ENCODE peak calls at places on chromosomes 12 and 14, in nine cellular contexts. One of them, this sample, is unnamed.

GRCh38 chr12:52270541-52271070 is 3.8 kb upstream of the KRT86 start:
- DNase-seq in H4: no peak
- DNase-seq in T-helper 22 cell: no peak
- DNase-seq in ELR: no peak
- DNase-seq in EL: no peak
- DNase-seq in central memory CD8-positive, alpha-beta T cell: no peak
- DNase-seq in activated CD4-positive, alpha-beta T cell treated with anti-CD3 and anti-CD28 coated beads, Interleukin-2, amount 10 ng/mL, durations not matched to agents 7 days and 5 days: no peak
- DNase-seq in mucosa of descending colon: no peak
- DNase-seq in uterus: no peak
- DNase-seq in this sample: no peak

GRCh38 chr12:115632323-115632722 is 645.2 kb downstream of the MED13L start:
- DNase-seq in T-helper 22 cell: no peak
- DNase-seq in central memory CD8-positive, alpha-beta T cell: no peak
- DNase-seq in ELR: peak; percentile 24
- DNase-seq in activated CD4-positive, alpha-beta T cell treated with anti-CD3 and anti-CD28 coated beads, Interleukin-2, amount 10 ng/mL, durations not matched to agents 7 days and 5 days: no peak
- DNase-seq in EL: no peak
- DNase-seq in uterus: no peak
- DNase-seq in mucosa of descending colon: no peak
- DNase-seq in H4: no peak
- DNase-seq in this sample: no peak

GRCh38 chr12:50979369-50980052 is 27.2 kb downstream of the HIGD1C start:
- DNase-seq in uterus: no peak
- DNase-seq in EL: no peak
- DNase-seq in activated CD4-positive, alpha-beta T cell treated with anti-CD3 and anti-CD28 coated beads, Interleukin-2, amount 10 ng/mL, durations not matched to agents 7 days and 5 days: peak; percentile 44
- DNase-seq in H4: no peak
- DNase-seq in ELR: no peak
- DNase-seq in T-helper 22 cell: no peak
- DNase-seq in central memory CD8-positive, alpha-beta T cell: no peak
- DNase-seq in mucosa of descending colon: no peak
- DNase-seq in this sample: no peak

GRCh38 chr12:1911598-1912575 is 6.6 kb downstream of the CACNA2D4 start:
- DNase-seq in EL: no peak
- DNase-seq in activated CD4-positive, alpha-beta T cell treated with anti-CD3 and anti-CD28 coated beads, Interleukin-2, amount 10 ng/mL, durations not matched to agents 7 days and 5 days: no peak
- DNase-seq in T-helper 22 cell: no peak
- DNase-seq in H4: peak; percentile 2
- DNase-seq in mucosa of descending colon: no peak
- DNase-seq in ELR: no peak
- DNase-seq in central memory CD8-positive, alpha-beta T cell: peak; percentile 8
- DNase-seq in uterus: no peak
- DNase-seq in this sample: no peak

GRCh38 chr12:122227341-122227740 is 1.5 kb upstream of the DIABLO start:
- DNase-seq in ELR: no peak
- DNase-seq in mucosa of descending colon: peak; percentile 34
- DNase-seq in uterus: no peak
- DNase-seq in EL: no peak
- DNase-seq in activated CD4-positive, alpha-beta T cell treated with anti-CD3 and anti-CD28 coated beads, Interleukin-2, amount 10 ng/mL, durations not matched to agents 7 days and 5 days: peak; percentile 30
- DNase-seq in central memory CD8-positive, alpha-beta T cell: peak; percentile 71
- DNase-seq in H4: no peak
- DNase-seq in T-helper 22 cell: peak; percentile 47
- DNase-seq in this sample: no peak

GRCh38 chr14:61875483-61875882 is 113.3 kb downstream of the SNAPC1 start:
- DNase-seq in T-helper 22 cell: no peak
- DNase-seq in activated CD4-positive, alpha-beta T cell treated with anti-CD3 and anti-CD28 coated beads, Interleukin-2, amount 10 ng/mL, durations not matched to agents 7 days and 5 days: no peak
- DNase-seq in mucosa of descending colon: no peak
- DNase-seq in ELR: no peak
- DNase-seq in central memory CD8-positive, alpha-beta T cell: no peak
- DNase-seq in EL: no peak
- DNase-seq in uterus: no peak
- DNase-seq in H4: no peak
- DNase-seq in this sample: no peak

GRCh38 chr14:63478024-63478423 is 65.2 kb downstream of the PPP2R5E start:
- DNase-seq in T-helper 22 cell: no peak
- DNase-seq in H4: no peak
- DNase-seq in mucosa of descending colon: no peak
- DNase-seq in central memory CD8-positive, alpha-beta T cell: no peak
- DNase-seq in ELR: no peak
- DNase-seq in EL: no peak
- DNase-seq in uterus: no peak
- DNase-seq in activated CD4-positive, alpha-beta T cell treated with anti-CD3 and anti-CD28 coated beads, Interleukin-2, amount 10 ng/mL, durations not matched to agents 7 days and 5 days: peak; percentile 58
- DNase-seq in this sample: no peak

GRCh38 chr14:66224492-66225178 is 261.5 kb upstream of the CCDC196 start:
- DNase-seq in T-helper 22 cell: no peak
- DNase-seq in central memory CD8-positive, alpha-beta T cell: no peak
- DNase-seq in activated CD4-positive, alpha-beta T cell treated with anti-CD3 and anti-CD28 coated beads, Interleukin-2, amount 10 ng/mL, durations not matched to agents 7 days and 5 days: no peak
- DNase-seq in mucosa of descending colon: peak; percentile 29
- DNase-seq in uterus: no peak
- DNase-seq in H4: no peak
- DNase-seq in EL: no peak
- DNase-seq in ELR: no peak
- DNase-seq in this sample: no peak

GRCh38 chr12:109542876-109543275 is 30.4 kb downstream of the MMAB start:
- DNase-seq in H4: no peak
- DNase-seq in activated CD4-positive, alpha-beta T cell treated with anti-CD3 and anti-CD28 coated beads, Interleukin-2, amount 10 ng/mL, durations not matched to agents 7 days and 5 days: no peak
- DNase-seq in EL: no peak
- DNase-seq in central memory CD8-positive, alpha-beta T cell: no peak
- DNase-seq in mucosa of descending colon: no peak
- DNase-seq in uterus: no peak
- DNase-seq in T-helper 22 cell: no peak
- DNase-seq in ELR: no peak
- DNase-seq in this sample: no peak

GRCh38 chr12:77686760-77687159 is 143.9 kb upstream of the NAV3 start:
- DNase-seq in T-helper 22 cell: no peak
- DNase-seq in H4: no peak
- DNase-seq in ELR: peak; percentile 28
- DNase-seq in mucosa of descending colon: no peak
- DNase-seq in EL: peak; percentile 6
- DNase-seq in activated CD4-positive, alpha-beta T cell treated with anti-CD3 and anti-CD28 coated beads, Interleukin-2, amount 10 ng/mL, durations not matched to agents 7 days and 5 days: no peak
- DNase-seq in central memory CD8-positive, alpha-beta T cell: no peak
- DNase-seq in uterus: no peak
- DNase-seq in this sample: no peak

GRCh38 chr12:107277850-107278249 is 184.5 kb upstream of the CRY1 start:
- DNase-seq in central memory CD8-positive, alpha-beta T cell: no peak
- DNase-seq in activated CD4-positive, alpha-beta T cell treated with anti-CD3 and anti-CD28 coated beads, Interleukin-2, amount 10 ng/mL, durations not matched to agents 7 days and 5 days: no peak
- DNase-seq in uterus: no peak
- DNase-seq in T-helper 22 cell: no peak
- DNase-seq in mucosa of descending colon: no peak
- DNase-seq in H4: no peak
- DNase-seq in ELR: peak; percentile 92
- DNase-seq in EL: peak; percentile 70
- DNase-seq in this sample: no peak

GRCh38 chr14:69261761-69262331 is 1.9 kb downstream of the GALNT16 start:
- DNase-seq in uterus: no peak
- DNase-seq in T-helper 22 cell: no peak
- DNase-seq in mucosa of descending colon: no peak
- DNase-seq in H4: no peak
- DNase-seq in ELR: peak; percentile 61
- DNase-seq in activated CD4-positive, alpha-beta T cell treated with anti-CD3 and anti-CD28 coated beads, Interleukin-2, amount 10 ng/mL, durations not matched to agents 7 days and 5 days: no peak
- DNase-seq in central memory CD8-positive, alpha-beta T cell: no peak
- DNase-seq in EL: peak; percentile 62
- DNase-seq in this sample: peak; percentile 72

GRCh38 chr12:106152334-106152733 is 13.6 kb upstream of the NUAK1 start:
- DNase-seq in ELR: no peak
- DNase-seq in T-helper 22 cell: no peak
- DNase-seq in central memory CD8-positive, alpha-beta T cell: no peak
- DNase-seq in H4: no peak
- DNase-seq in mucosa of descending colon: no peak
- DNase-seq in uterus: no peak
- DNase-seq in EL: no peak
- DNase-seq in activated CD4-positive, alpha-beta T cell treated with anti-CD3 and anti-CD28 coated beads, Interleukin-2, amount 10 ng/mL, durations not matched to agents 7 days and 5 days: no peak
- DNase-seq in this sample: no peak

GRCh38 chr12:4649358-4649661 is 396 bp downstream of the NDUFA9 start:
- DNase-seq in EL: no peak
- DNase-seq in T-helper 22 cell: no peak
- DNase-seq in mucosa of descending colon: no peak
- DNase-seq in uterus: no peak
- DNase-seq in ELR: no peak
- DNase-seq in central memory CD8-positive, alpha-beta T cell: no peak
- DNase-seq in H4: no peak
- DNase-seq in activated CD4-positive, alpha-beta T cell treated with anti-CD3 and anti-CD28 coated beads, Interleukin-2, amount 10 ng/mL, durations not matched to agents 7 days and 5 days: no peak
- DNase-seq in this sample: no peak

GRCh38 chr14:80275208-80275850 is 64.0 kb upstream of the DIO2 start:
- DNase-seq in uterus: no peak
- DNase-seq in central memory CD8-positive, alpha-beta T cell: no peak
- DNase-seq in mucosa of descending colon: no peak
- DNase-seq in H4: peak; percentile 5
- DNase-seq in EL: peak; percentile 52
- DNase-seq in T-helper 22 cell: no peak
- DNase-seq in activated CD4-positive, alpha-beta T cell treated with anti-CD3 and anti-CD28 coated beads, Interleukin-2, amount 10 ng/mL, durations not matched to agents 7 days and 5 days: no peak
- DNase-seq in ELR: peak; percentile 51
- DNase-seq in this sample: no peak

GRCh38 chr14:104925214-104925899 is 678 bp downstream of the PLD4 start:
- DNase-seq in mucosa of descending colon: no peak
- DNase-seq in activated CD4-positive, alpha-beta T cell treated with anti-CD3 and anti-CD28 coated beads, Interleukin-2, amount 10 ng/mL, durations not matched to agents 7 days and 5 days: no peak
- DNase-seq in central memory CD8-positive, alpha-beta T cell: no peak
- DNase-seq in H4: no peak
- DNase-seq in T-helper 22 cell: no peak
- DNase-seq in EL: no peak
- DNase-seq in uterus: no peak
- DNase-seq in ELR: no peak
- DNase-seq in this sample: no peak

GRCh38 chr14:63644741-63645140 is 3.1 kb upstream of the WDR89 start:
- DNase-seq in uterus: no peak
- DNase-seq in H4: no peak
- DNase-seq in mucosa of descending colon: no peak
- DNase-seq in activated CD4-positive, alpha-beta T cell treated with anti-CD3 and anti-CD28 coated beads, Interleukin-2, amount 10 ng/mL, durations not matched to agents 7 days and 5 days: no peak
- DNase-seq in T-helper 22 cell: no peak
- DNase-seq in EL: no peak
- DNase-seq in central memory CD8-positive, alpha-beta T cell: no peak
- DNase-seq in ELR: no peak
- DNase-seq in this sample: no peak

GRCh38 chr12:119398190-119398589 is 63.7 kb downstream of the CCDC60 start:
- DNase-seq in T-helper 22 cell: no peak
- DNase-seq in ELR: no peak
- DNase-seq in H4: no peak
- DNase-seq in uterus: no peak
- DNase-seq in activated CD4-positive, alpha-beta T cell treated with anti-CD3 and anti-CD28 coated beads, Interleukin-2, amount 10 ng/mL, durations not matched to agents 7 days and 5 days: no peak
- DNase-seq in EL: no peak
- DNase-seq in mucosa of descending colon: no peak
- DNase-seq in central memory CD8-positive, alpha-beta T cell: no peak
- DNase-seq in this sample: no peak

GRCh38 chr12:100346660-100347059 is 10.2 kb upstream of the SLC17A8 start:
- DNase-seq in mucosa of descending colon: no peak
- DNase-seq in ELR: no peak
- DNase-seq in central memory CD8-positive, alpha-beta T cell: no peak
- DNase-seq in activated CD4-positive, alpha-beta T cell treated with anti-CD3 and anti-CD28 coated beads, Interleukin-2, amount 10 ng/mL, durations not matched to agents 7 days and 5 days: no peak
- DNase-seq in T-helper 22 cell: no peak
- DNase-seq in EL: no peak
- DNase-seq in H4: no peak
- DNase-seq in uterus: no peak
- DNase-seq in this sample: no peak

GRCh38 chr14:68349900-68350323 is 443.0 kb downstream of the ZFP36L1 start:
- DNase-seq in EL: no peak
- DNase-seq in H4: peak; percentile 86
- DNase-seq in activated CD4-positive, alpha-beta T cell treated with anti-CD3 and anti-CD28 coated beads, Interleukin-2, amount 10 ng/mL, durations not matched to agents 7 days and 5 days: no peak
- DNase-seq in uterus: no peak
- DNase-seq in ELR: no peak
- DNase-seq in mucosa of descending colon: no peak
- DNase-seq in central memory CD8-positive, alpha-beta T cell: no peak
- DNase-seq in T-helper 22 cell: no peak
- DNase-seq in this sample: no peak

GRCh38 chr12:71461787-71462328 is 22.3 kb downstream of the LGR5 start:
- DNase-seq in H4: no peak
- DNase-seq in uterus: no peak
- DNase-seq in EL: no peak
- DNase-seq in mucosa of descending colon: no peak
- DNase-seq in ELR: no peak
- DNase-seq in central memory CD8-positive, alpha-beta T cell: no peak
- DNase-seq in T-helper 22 cell: no peak
- DNase-seq in activated CD4-positive, alpha-beta T cell treated with anti-CD3 and anti-CD28 coated beads, Interleukin-2, amount 10 ng/mL, durations not matched to agents 7 days and 5 days: no peak
- DNase-seq in this sample: no peak

GRCh38 chr12:50387972-50388478 is 8.4 kb downstream of the FAM186A start:
- DNase-seq in uterus: no peak
- DNase-seq in T-helper 22 cell: no peak
- DNase-seq in central memory CD8-positive, alpha-beta T cell: no peak
- DNase-seq in EL: no peak
- DNase-seq in H4: no peak
- DNase-seq in ELR: no peak
- DNase-seq in activated CD4-positive, alpha-beta T cell treated with anti-CD3 and anti-CD28 coated beads, Interleukin-2, amount 10 ng/mL, durations not matched to agents 7 days and 5 days: no peak
- DNase-seq in mucosa of descending colon: no peak
- DNase-seq in this sample: no peak

GRCh38 chr12:28770329-28770728 is 378.7 kb upstream of the FAR2 start:
- DNase-seq in central memory CD8-positive, alpha-beta T cell: no peak
- DNase-seq in ELR: no peak
- DNase-seq in EL: no peak
- DNase-seq in uterus: peak; percentile 34
- DNase-seq in T-helper 22 cell: no peak
- DNase-seq in mucosa of descending colon: no peak
- DNase-seq in H4: no peak
- DNase-seq in activated CD4-positive, alpha-beta T cell treated with anti-CD3 and anti-CD28 coated beads, Interleukin-2, amount 10 ng/mL, durations not matched to agents 7 days and 5 days: no peak
- DNase-seq in this sample: no peak

GRCh38 chr12:110366474-110367208 is 36.9 kb downstream of the ANAPC7 start:
- DNase-seq in central memory CD8-positive, alpha-beta T cell: no peak
- DNase-seq in H4: no peak
- DNase-seq in mucosa of descending colon: no peak
- DNase-seq in activated CD4-positive, alpha-beta T cell treated with anti-CD3 and anti-CD28 coated beads, Interleukin-2, amount 10 ng/mL, durations not matched to agents 7 days and 5 days: no peak
- DNase-seq in uterus: no peak
- DNase-seq in ELR: no peak
- DNase-seq in T-helper 22 cell: no peak
- DNase-seq in EL: no peak
- DNase-seq in this sample: no peak

This sample was measured in left ventricle myocardium superior.